ENCODE peak calls at places on chromosomes 2 and 18, in four cellular contexts. R, Z, C and H are unnamed samples.

GRCh38 chr2:223633656-223634055 is 31.5 kb upstream of the SCG2 start:
- DNase-seq in R (no peak), Z (no peak), C (no peak), H (no peak)

GRCh38 chr2:64846175-64846574 is 143.0 kb upstream of the SLC1A4 start:
- DNase-seq in R (no peak), Z (no peak), C (no peak), H (peak)

GRCh38 chr2:134141598-134142340 is 112.1 kb upstream of the MGAT5 start:
- DNase-seq in R (peak), Z (peak), C (no peak), H (no peak)

GRCh38 chr2:147247749-147248148 is 597.1 kb upstream of the ACVR2A start:
- DNase-seq in R (no peak), Z (no peak), C (no peak), H (no peak)

GRCh38 chr2:34096552-34097171 is 497.6 kb upstream of the FAM98A start:
- DNase-seq in R (peak), Z (peak), C (peak), H (peak)

GRCh38 chr18:40929389-40929788 is 1025.6 kb upstream of the PIK3C3 start:
- DNase-seq in R (no peak), Z (no peak), C (no peak), H (no peak)

GRCh38 chr18:67551146-67551545 is 34.6 kb upstream of the DSEL start:
- DNase-seq in R (no peak), Z (no peak), C (no peak), H (no peak)

GRCh38 chr2:18926633-18927524 is 337.5 kb upstream of the NT5C1B start:
- DNase-seq in R (no peak), Z (no peak), C (no peak), H (no peak)

GRCh38 chr2:177724398-177725287 is 332.1 kb downstream of the AGPS start:
- DNase-seq in R (peak), Z (peak), C (peak), H (peak)

GRCh38 chr2:47798628-47799027 is 15.7 kb downstream of the MSH6 start:
- DNase-seq in R (no peak), Z (no peak), C (no peak), H (no peak)

GRCh38 chr2:98623657-98624056 is 15.3 kb downstream of the UNC50 start:
- DNase-seq in R (no peak), Z (no peak), C (no peak), H (peak)

GRCh38 chr2:226791056-226791486 is 8.5 kb downstream of the IRS1 start:
- DNase-seq in R (peak), Z (peak), C (no peak), H (peak)

GRCh38 chr2:178882666-178883440 is 75.6 kb upstream of the TTN start:
- DNase-seq in R (no peak), Z (no peak), C (no peak), H (peak)

GRCh38 chr2:47008381-47009280 is 93.0 kb upstream of the MCFD2 start:
- DNase-seq in R (peak), Z (peak), C (no peak), H (peak)

GRCh38 chr18:54416459-54416858 is 58.8 kb downstream of the C18orf54 start:
- DNase-seq in R (no peak), Z (peak), C (no peak), H (peak)

GRCh38 chr2:177332041-177332991 is 60.3 kb upstream of the AGPS start:
- DNase-seq in R (no peak), Z (peak), C (no peak), H (peak)

GRCh38 chr2:157572725-157573124 is 55.9 kb downstream of the ACVR1C start:
- DNase-seq in R (no peak), Z (peak), C (no peak), H (no peak)

GRCh38 chr2:234102112-234102511 is 51.6 kb downstream of the SPP2 start:
- DNase-seq in R (no peak), Z (no peak), C (no peak), H (no peak)

GRCh38 chr2:224927671-224928173 is 114.5 kb downstream of the DOCK10 start:
- DNase-seq in R (no peak), Z (no peak), C (no peak), H (peak)

GRCh38 chr2:120783371-120783791 is 47.7 kb downstream of the GLI2 start:
- DNase-seq in R (no peak), Z (no peak), C (no peak), H (peak)

GRCh38 chr2:104856086-104856972 is 2.4 kb downstream of the POU3F3 start:
- DNase-seq in R (peak), Z (peak), C (no peak), H (no peak)

GRCh38 chr2:28810384-28811285 is at the start of gene SPDYA:
- DNase-seq in R (peak), Z (peak), C (peak), H (peak)

GRCh38 chr2:150472122-150472899 is 15.2 kb downstream of the RND3 start:
- DNase-seq in R (no peak), Z (peak), C (no peak), H (peak)

GRCh38 chr18:21851327-21851961 is 110.9 kb downstream of the MIB1 start:
- DNase-seq in R (no peak), Z (no peak), C (no peak), H (peak)

GRCh38 chr2:173417801-173418200 is 63.1 kb downstream of the CDCA7 start:
- DNase-seq in R (no peak), Z (no peak), C (no peak), H (no peak)

GRCh38 chr18:44958450-44958849 is 277.8 kb downstream of the SETBP1 start:
- DNase-seq in R (no peak), Z (no peak), C (no peak), H (no peak)

GRCh38 chr2:6423131-6423530 is 442.6 kb downstream of the CMPK2 start:
- DNase-seq in R (no peak), Z (no peak), C (no peak), H (peak)

GRCh38 chr18:21735452-21736015 is 5.1 kb upstream of the MIB1 start:
- DNase-seq in R (peak), Z (peak), C (no peak), H (peak)

GRCh38 chr2:172086349-172087190 is 1.3 kb downstream of the DLX1 start:
- DNase-seq in R (peak), Z (peak), C (no peak), H (no peak)

GRCh38 chr2:128451084-128451483 is 132.4 kb upstream of the HS6ST1 start:
- DNase-seq in R (peak), Z (no peak), C (no peak), H (no peak)

GRCh38 chr2:16031848-16032159 is 91.5 kb downstream of the MYCN start:
- DNase-seq in R (no peak), Z (no peak), C (no peak), H (no peak)

GRCh38 chr2:126866451-126866850 is 32.2 kb upstream of the TEX51 start:
- DNase-seq in R (no peak), Z (no peak), C (no peak), H (no peak)

GRCh38 chr2:63023444-63023843 is 27.2 kb upstream of the OTX1 start:
- DNase-seq in R (peak), Z (peak), C (peak), H (peak)

GRCh38 chr2:35585972-35586371 is 769.6 kb upstream of the CRIM1 start:
- DNase-seq in R (no peak), Z (peak), C (no peak), H (no peak)

GRCh38 chr2:44063007-44063406 is 67.2 kb upstream of the LRPPRC start:
- DNase-seq in R (no peak), Z (no peak), C (no peak), H (no peak)

GRCh38 chr18:76923485-76924085 is 101.2 kb downstream of the ZNF236 start:
- DNase-seq in R (peak), Z (peak), C (peak), H (peak)

GRCh38 chr18:23462876-23463275 is 9.8 kb downstream of the RIOK3 start:
- DNase-seq in R (no peak), Z (no peak), C (no peak), H (peak)
- H4K5ac ChIP-seq in R (no peak), Z (no peak), C (no peak), H (no peak)

DNA sequence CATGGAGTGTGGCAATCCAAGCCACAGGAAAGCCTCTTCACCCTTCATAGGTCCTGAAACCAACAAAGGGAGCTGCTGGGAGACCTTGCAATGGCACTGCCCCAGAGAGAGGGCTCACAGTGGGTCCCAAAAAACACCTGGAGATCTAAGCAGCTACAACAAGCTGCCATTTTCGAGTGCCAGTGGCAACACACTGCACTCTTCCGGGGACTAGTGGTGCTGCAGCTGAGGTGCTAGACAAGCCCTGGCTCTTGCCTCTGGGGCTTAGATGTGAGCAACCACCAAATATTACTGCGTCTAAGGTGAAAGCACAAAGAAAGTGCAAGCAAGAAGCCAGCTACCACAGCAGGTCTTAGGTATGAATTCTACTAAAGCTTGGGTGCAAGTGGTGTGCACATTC is 192.9 kb downstream of the NOL4 start:
- DNase-seq in R (peak), Z (peak), C (no peak), H (no peak)
- H4K5ac ChIP-seq in R (no peak), Z (no peak), C (no peak), H (no peak)

GRCh38 chr2:136920652-136921333 is 155.4 kb downstream of the THSD7B start:
- DNase-seq in R (peak), Z (no peak), C (no peak), H (no peak)

GRCh38 chr2:136919682-136920081 is 154.3 kb downstream of the THSD7B start:
- DNase-seq in R (no peak), Z (no peak), C (no peak), H (no peak)

GRCh38 chr2:136916131-136916530 is 150.8 kb downstream of the THSD7B start:
- DNase-seq in R (no peak), Z (no peak), C (no peak), H (no peak)

GRCh38 chr2:136917281-136917680 is 151.9 kb downstream of the THSD7B start:
- DNase-seq in R (peak), Z (peak), C (peak), H (no peak)
- H4K5ac ChIP-seq in R (no peak), Z (no peak), C (no peak), H (no peak)

GRCh38 chr2:186339716-186340115 is 146.3 kb upstream of the ZC3H15 start:
- DNase-seq in R (no peak), Z (no peak), C (no peak), H (peak)
- H4K5ac ChIP-seq in R (no peak), Z (no peak), C (no peak), H (no peak)